ENCODE peak calls at places on chromosome 13, in ten cellular contexts. G is testis; X is neural progenitor cell; I is neuronal stem cell; L is IMR-90; Y is tibial artery; J is CD8-positive, alpha-beta T cell; H is psoas muscle; S is aorta; N is heart right ventricle. C is an unnamed sample.

GRCh38 chr13:24671367-24672117 is 8.7 kb upstream of the ATP12A start:
- DNase-seq in N (no peak), H (no peak), L (peak), S (no peak), G (peak), J (no peak), I (peak), X (peak), Y (no peak), C (no peak)

GRCh38 chr13:23778879-23779278 is 110.3 kb downstream of the MIPEP start:
- DNase-seq in I (no peak), G (no peak), N (no peak), S (no peak), J (no peak), L (peak), Y (no peak), H (no peak), X (no peak), C (no peak)

GRCh38 chr13:50580684-50581305 is 262.7 kb downstream of the DLEU7 start:
- DNase-seq in Y (no peak), G (no peak), L (peak), X (no peak), I (no peak), N (no peak), S (no peak), H (no peak), J (no peak), C (no peak)

GRCh38 chr13:67042556-67042955 is 187.6 kb downstream of the PCDH9 start:
- DNase-seq in H (no peak), G (no peak), N (no peak), S (no peak), I (no peak), L (no peak), Y (no peak), X (no peak), J (no peak), C (no peak)

GRCh38 chr13:66794340-66795031 is 435.6 kb downstream of the PCDH9 start:
- DNase-seq in X (no peak), G (no peak), H (no peak), N (no peak), I (no peak), Y (no peak), S (no peak), J (no peak), L (no peak), C (no peak)

GRCh38 chr13:74290324-74290773 is 156.1 kb upstream of the KLF12 start:
- DNase-seq in I (peak), Y (no peak), J (no peak), H (no peak), S (no peak), X (peak), L (peak), G (peak), N (no peak), C (peak)

GRCh38 chr13:106619688-106620555 is 52.0 kb upstream of the ARGLU1 start:
- DNase-seq in Y (no peak), H (no peak), N (no peak), L (peak), G (peak), J (no peak), X (peak), S (no peak), I (peak), C (peak)

GRCh38 chr13:110186221-110186838 is 120.6 kb downstream of the COL4A1 start:
- DNase-seq in N (no peak), S (no peak), Y (no peak), I (no peak), H (no peak), X (no peak), J (no peak), L (no peak), G (no peak), C (no peak)

GRCh38 chr13:93709511-93710244 is 483.1 kb downstream of the GPC6 start:
- DNase-seq in G (no peak), X (no peak), S (no peak), H (no peak), L (no peak), N (no peak), Y (no peak), I (no peak), J (no peak), C (no peak)

GRCh38 chr13:83780201-83780600 is 102.1 kb downstream of the SLITRK1 start:
- DNase-seq in G (peak), Y (no peak), S (no peak), N (no peak), J (no peak), X (peak), I (no peak), L (peak), H (no peak), C (no peak)

GRCh38 chr13:19818223-19818842 is 35.6 kb upstream of the PSPC1 start:
- DNase-seq in I (peak), Y (peak), S (peak), N (peak), G (peak), L (no peak), X (peak), H (peak), J (peak), C (no peak)

GRCh38 chr13:91347996-91348905 is 764 bp downstream of the MIR17HG start:
- DNase-seq in Y (peak), H (peak), S (peak), J (peak), L (no peak), N (peak), G (peak), I (peak), X (peak), C (peak)

GRCh38 chr13:96796234-96796633 is 198.0 kb downstream of the OXGR1 start:
- DNase-seq in G (no peak), J (no peak), S (no peak), I (no peak), H (no peak), Y (no peak), N (no peak), L (no peak), X (no peak), C (no peak)

GRCh38 chr13:65470781-65471180 is 1759.4 kb downstream of the PCDH9 start:
- DNase-seq in L (peak), G (no peak), X (no peak), I (no peak), Y (no peak), J (no peak), S (no peak), H (no peak), N (no peak), C (no peak)

GRCh38 chr13:71618154-71618553 is 248.8 kb downstream of the DACH1 start:
- DNase-seq in Y (no peak), S (no peak), N (no peak), L (peak), X (no peak), J (no peak), H (no peak), I (no peak), G (no peak), C (no peak)

GRCh38 chr13:96967248-96967745 is 27.0 kb downstream of the OXGR1 start:
- DNase-seq in Y (no peak), S (no peak), X (peak), L (no peak), G (no peak), J (no peak), I (no peak), N (no peak), H (no peak), C (no peak)

GRCh38 chr13:56528040-56528760 is 612.5 kb upstream of the PRR20A start:
- DNase-seq in Y (no peak), L (no peak), N (no peak), J (no peak), X (no peak), I (no peak), G (no peak), S (no peak), H (no peak), C (no peak)

GRCh38 chr13:94712812-94713555 is 639 bp upstream of the SOX21 start:
- DNase-seq in J (no peak), S (no peak), N (no peak), I (no peak), Y (no peak), G (no peak), X (peak), L (peak), H (peak), C (peak)

GRCh38 chr13:34833562-34834182 is 108.4 kb upstream of the NBEA start:
- DNase-seq in G (no peak), L (peak), H (no peak), N (no peak), X (peak), I (no peak), Y (no peak), S (no peak), J (no peak), C (no peak)

GRCh38 chr13:30984620-30985019 is 52.2 kb downstream of the TEX26 start:
- DNase-seq in N (no peak), J (no peak), S (no peak), G (no peak), H (no peak), I (no peak), L (no peak), X (no peak), Y (no peak), C (no peak)

GRCh38 chr13:99280166-99280565 is 22.0 kb upstream of the GPR18 start:
- DNase-seq in S (no peak), X (no peak), I (no peak), N (no peak), L (no peak), G (no peak), H (no peak), J (no peak), Y (no peak), C (no peak)

GRCh38 chr13:112120031-112120373 is 53.1 kb downstream of the SOX1 start:
- DNase-seq in J (no peak), S (no peak), N (no peak), G (no peak), H (no peak), I (no peak), Y (peak), X (no peak), L (no peak), C (no peak)

GRCh38 chr13:112117258-112117954 is 50.5 kb downstream of the SOX1 start:
- DNase-seq in S (no peak), H (no peak), X (no peak), L (no peak), N (no peak), Y (peak), G (no peak), J (no peak), I (no peak), C (no peak)

GRCh38 chr13:112118451-112119064 is 51.6 kb downstream of the SOX1 start:
- DNase-seq in H (no peak), Y (peak), X (no peak), J (no peak), N (no peak), S (no peak), L (no peak), I (no peak), G (no peak), C (no peak)

GRCh38 chr13:112117955-112118302 is 51.0 kb downstream of the SOX1 start:
- DNase-seq in N (no peak), G (no peak), J (no peak), H (no peak), S (no peak), I (no peak), L (no peak), X (no peak), Y (peak), C (no peak)

DNA sequence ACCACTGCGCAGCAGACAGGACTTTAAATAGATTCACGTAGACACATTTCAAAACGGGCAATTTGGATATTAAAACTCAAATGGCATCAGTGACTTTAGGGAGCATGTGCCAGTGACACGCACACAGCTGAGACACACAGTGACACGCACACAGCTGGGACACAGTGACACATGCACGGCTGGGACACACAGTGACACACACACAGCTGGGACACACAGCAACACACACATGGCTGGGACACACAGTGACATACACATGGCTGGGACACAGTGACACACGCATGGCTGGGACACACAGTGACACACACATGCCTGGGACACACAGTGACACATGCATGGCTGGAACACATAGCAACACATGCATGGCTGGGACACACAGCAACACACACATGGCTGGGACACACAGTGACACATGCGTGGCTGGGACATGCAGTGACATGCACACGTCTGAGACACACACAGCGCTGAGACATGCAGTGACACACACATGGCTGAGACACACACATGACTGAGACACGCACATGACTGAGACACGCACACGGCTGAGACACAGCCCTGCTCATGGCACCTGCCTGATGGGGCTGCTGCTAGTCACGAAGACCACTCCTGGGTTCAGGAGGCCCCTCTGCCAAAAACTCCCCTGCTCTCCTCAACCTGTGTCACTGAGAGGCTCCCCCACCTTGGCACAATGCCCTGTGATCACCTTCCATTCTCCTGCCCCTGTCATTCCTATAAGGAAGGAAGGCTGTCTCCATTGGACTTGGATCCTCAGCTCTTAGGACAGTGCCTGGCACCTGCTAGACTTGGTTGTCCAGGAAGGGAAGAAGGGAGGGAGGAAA is 52.5 kb downstream of the SOX1 start:
- DNase-seq in I (no peak), Y (peak), X (no peak), N (no peak), L (no peak), J (no peak), S (no peak), G (no peak), H (no peak), C (no peak)
- H3K27ac ChIP-seq in I (no peak), Y (no peak), X (no peak), N (no peak), L (no peak), J (no peak), S (no peak), G (no peak), H (no peak), C (no peak)

DNA sequence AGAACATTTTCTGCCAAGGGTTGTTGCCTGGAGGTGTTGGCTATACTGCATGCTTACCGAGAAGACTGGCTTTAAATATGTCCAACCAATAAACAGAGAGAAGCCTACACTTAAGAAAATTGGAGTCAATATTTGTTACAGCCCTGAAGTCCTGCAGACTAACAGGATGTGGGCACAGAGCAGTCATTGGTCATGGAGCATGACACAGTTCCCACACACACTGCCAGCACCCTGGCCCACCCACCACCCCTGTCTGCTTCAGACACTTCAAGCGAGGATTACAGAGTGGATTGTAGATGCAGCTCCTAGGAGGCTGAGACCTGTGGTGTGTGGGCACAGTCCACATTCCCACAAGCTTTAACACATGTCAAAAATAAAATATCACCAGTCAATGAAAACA is 21.0 kb upstream of the SERP2 start:
- DNase-seq in G (no peak), S (no peak), I (no peak), N (no peak), X (no peak), J (no peak), L (no peak), Y (no peak), H (no peak), C (no peak)
- H3K27ac ChIP-seq in G (no peak), S (no peak), I (no peak), N (no peak), X (no peak), J (no peak), L (no peak), Y (no peak), H (no peak), C (no peak)

GRCh38 chr13:44868397-44868796 is 120.9 kb downstream of the NUFIP1 start:
- DNase-seq in Y (no peak), N (no peak), X (no peak), L (no peak), G (no peak), I (no peak), S (no peak), H (no peak), J (no peak), C (no peak)
- H3K27ac ChIP-seq in Y (no peak), N (no peak), X (no peak), L (no peak), G (no peak), I (no peak), S (no peak), H (peak), J (no peak), C (no peak)

GRCh38 chr13:70375718-70376117 is 267.5 kb upstream of the KLHL1 start:
- DNase-seq in X (peak), N (no peak), H (no peak), S (no peak), G (no peak), L (no peak), I (no peak), J (no peak), Y (no peak), C (no peak)
- H3K27ac ChIP-seq in X (no peak), N (no peak), H (no peak), S (no peak), G (no peak), L (no peak), I (no peak), J (no peak), Y (no peak), C (no peak)

DNA sequence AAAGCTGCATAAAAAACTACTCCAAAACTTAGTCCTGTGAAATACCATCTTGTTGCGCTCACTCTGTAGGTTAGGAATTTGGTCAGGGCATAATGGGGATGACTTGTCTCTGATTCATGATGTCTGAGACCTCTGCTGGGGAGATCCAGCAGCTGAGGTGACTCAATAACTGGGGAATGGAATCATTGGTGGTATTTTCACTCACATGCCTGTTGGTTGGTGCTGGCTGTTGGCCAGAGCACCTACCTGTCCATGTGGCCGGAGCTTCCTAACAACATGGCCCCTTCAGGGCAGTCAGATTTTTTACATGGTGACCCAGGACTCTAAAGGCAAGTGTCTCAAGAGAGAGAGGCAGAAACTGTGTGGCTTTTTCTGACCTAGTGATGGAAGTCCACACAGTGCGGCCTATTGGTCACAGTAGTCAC is 7.4 kb upstream of the ESD start:
- DNase-seq in S (no peak), X (no peak), N (no peak), I (no peak), L (peak), G (no peak), Y (no peak), H (no peak), J (no peak), C (no peak)
- H3K27ac ChIP-seq in S (no peak), X (no peak), N (no peak), I (no peak), L (peak), G (no peak), Y (no peak), H (no peak), J (no peak), C (no peak)

GRCh38 chr13:79724348-79725103 is 243.6 kb downstream of the NDFIP2 start:
- DNase-seq in Y (no peak), N (no peak), X (no peak), S (no peak), J (no peak), H (no peak), I (no peak), G (no peak), L (no peak), C (no peak)
- H3K27ac ChIP-seq in Y (no peak), N (peak), X (no peak), S (no peak), J (no peak), H (peak), I (no peak), G (no peak), L (no peak), C (no peak)

DNA sequence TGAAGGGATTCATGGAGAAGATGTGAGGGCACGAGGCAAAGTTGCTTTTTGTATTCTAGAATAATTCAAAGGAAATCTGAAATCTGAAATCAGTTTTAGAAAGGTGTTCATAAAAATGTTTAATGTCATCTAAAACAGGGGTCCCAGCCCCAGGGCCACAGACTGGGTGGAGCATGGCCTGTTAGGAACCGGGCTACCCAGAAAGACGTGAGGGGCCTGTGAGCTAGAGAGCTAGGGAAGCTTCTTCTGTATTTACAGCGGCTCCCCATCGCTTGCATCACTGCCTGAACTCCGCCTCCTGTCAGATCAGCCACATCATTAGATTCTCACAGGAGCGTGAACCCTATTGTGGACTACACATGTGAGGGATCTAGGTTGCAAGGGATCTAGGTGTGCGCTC is 151.2 kb downstream of the USP12 start:
- DNase-seq in J (no peak), N (no peak), I (no peak), Y (no peak), X (no peak), S (no peak), G (no peak), L (no peak), H (no peak), C (no peak)
- H3K27ac ChIP-seq in J (no peak), N (no peak), I (no peak), Y (no peak), X (no peak), S (no peak), G (no peak), L (no peak), H (no peak), C (no peak)

DNA sequence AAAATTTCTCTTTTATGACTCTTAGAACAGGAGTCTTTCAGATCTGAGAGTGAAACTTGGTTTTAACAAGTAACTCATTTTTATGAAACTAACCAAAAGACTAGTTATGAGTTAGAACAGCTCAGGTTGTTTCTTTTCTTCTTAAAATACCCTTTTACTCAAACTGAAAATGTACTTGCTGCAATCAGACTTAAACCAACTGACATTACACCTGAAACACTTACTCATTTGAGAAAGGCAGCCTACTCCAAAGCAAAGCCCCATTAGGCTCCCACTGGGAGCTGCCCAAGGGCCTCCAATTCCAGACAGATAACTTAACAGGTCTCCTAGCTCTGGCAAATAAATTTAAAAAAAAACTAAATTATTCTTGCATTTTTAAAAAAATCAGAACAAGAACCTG is 3.6 kb downstream of the FOXO1 start:
- DNase-seq in Y (no peak), G (no peak), H (no peak), X (peak), N (no peak), I (no peak), J (no peak), S (no peak), L (no peak), C (no peak)
- H3K27ac ChIP-seq in Y (peak), G (peak), H (peak), X (no peak), N (peak), I (no peak), J (no peak), S (no peak), L (no peak), C (no peak)

C was measured in caudate nucleus.